ENCODE peak calls at places on chromosome 7, in seven cellular contexts. R is uterus, H is right lobe of liver, X is IMR-90, K is tibial nerve, Y is heart left ventricle, V is endothelial cell of umbilical vein. A is an unnamed sample.

GRCh38 chr7:55878701-55879100 is 8.6 kb upstream of the ZNF713 start:
- DNase-seq in R (no peak), H (no peak), X (no peak), K (no peak), Y (no peak), V (no peak), A (no peak)

GRCh38 chr7:26397786-26398435 is 106.2 kb downstream of the SNX10 start:
- DNase-seq in R (no peak), H (peak), X (no peak), K (no peak), Y (peak), V (no peak), A (peak)

GRCh38 chr7:36048902-36049240 is 104.2 kb upstream of the EEPD1 start:
- DNase-seq in R (no peak), H (no peak), X (peak), K (no peak), Y (no peak), V (peak), A (no peak)

GRCh38 chr7:85829817-85830432 is 643.1 kb upstream of the SEMA3D start:
- DNase-seq in R (no peak), H (no peak), X (peak), K (no peak), Y (no peak), V (no peak), A (no peak)

GRCh38 chr7:618539-619355 is 99.1 kb upstream of the PDGFA start:
- DNase-seq in R (no peak), H (no peak), X (peak), K (no peak), Y (peak), V (no peak), A (peak)

GRCh38 chr7:114865564-114865963 is 56.3 kb upstream of the MDFIC start:
- DNase-seq in R (peak), H (peak), X (peak), K (peak), Y (peak), V (peak), A (peak)

GRCh38 chr7:142568430-142569097 is 180.7 kb upstream of the PRSS1 start:
- DNase-seq in R (no peak), H (no peak), X (peak), K (no peak), Y (no peak), V (peak), A (no peak)

GRCh38 chr7:44646921-44647636 is 40.7 kb downstream of the OGDH start:
- DNase-seq in R (no peak), H (no peak), X (no peak), K (no peak), Y (no peak), V (no peak), A (no peak)

GRCh38 chr7:124033093-124033806 is 383 bp upstream of the TMEM229A start:
- DNase-seq in R (no peak), H (no peak), X (no peak), K (no peak), Y (peak), V (no peak), A (peak)

GRCh38 chr7:96495751-96496216 is 173.9 kb upstream of the SLC25A13 start:
- DNase-seq in R (no peak), H (no peak), X (no peak), K (no peak), Y (no peak), V (no peak), A (no peak)

GRCh38 chr7:41447106-41448042 is 255.5 kb downstream of the INHBA start:
- DNase-seq in R (no peak), H (no peak), X (peak), K (no peak), Y (no peak), V (no peak), A (no peak)

GRCh38 chr7:48250441-48250951 is 79.2 kb downstream of the ABCA13 start:
- DNase-seq in R (no peak), H (no peak), X (peak), K (no peak), Y (no peak), V (peak), A (no peak)

GRCh38 chr7:16529697-16530096 is 3.1 kb downstream of the LRRC72 start:
- DNase-seq in R (no peak), H (no peak), X (no peak), K (no peak), Y (no peak), V (no peak), A (no peak)

GRCh38 chr7:124724516-124725192 is 40.9 kb downstream of the GPR37 start:
- DNase-seq in R (no peak), H (no peak), X (no peak), K (no peak), Y (no peak), V (no peak), A (no peak)

GRCh38 chr7:43905209-43905946 is 1.0 kb downstream of the URGCP start:
- DNase-seq in R (no peak), H (peak), X (no peak), K (no peak), Y (no peak), V (no peak), A (peak)

GRCh38 chr7:30278386-30278785 is 6.0 kb upstream of the ZNRF2 start:
- DNase-seq in R (no peak), H (no peak), X (no peak), K (no peak), Y (no peak), V (no peak), A (no peak)

GRCh38 chr7:15016726-15017125 is 114.2 kb upstream of the DGKB start:
- DNase-seq in R (peak), H (no peak), X (no peak), K (no peak), Y (no peak), V (peak), A (no peak)

GRCh38 chr7:45401851-45402250 is 172.3 kb upstream of the ADCY1 start:
- DNase-seq in R (no peak), H (no peak), X (no peak), K (no peak), Y (no peak), V (no peak), A (no peak)

GRCh38 chr7:37663693-37664092 is 19.9 kb upstream of the GPR141 start:
- DNase-seq in R (no peak), H (no peak), X (no peak), K (no peak), Y (no peak), V (no peak), A (no peak)

GRCh38 chr7:44752822-44753221 is 4.2 kb downstream of the ZMIZ2 start:
- DNase-seq in R (no peak), H (no peak), X (no peak), K (no peak), Y (no peak), V (no peak), A (no peak)

GRCh38 chr7:68619476-68619875 is 978.8 kb upstream of the AUTS2 start:
- DNase-seq in R (no peak), H (no peak), X (no peak), K (no peak), Y (no peak), V (no peak), A (no peak)

GRCh38 chr7:53993205-53993604 is 549.0 kb upstream of the VSTM2A start:
- DNase-seq in R (no peak), H (no peak), X (no peak), K (no peak), Y (no peak), V (no peak), A (no peak)

GRCh38 chr7:151731022-151731441 is 145.9 kb downstream of the PRKAG2 start:
- DNase-seq in R (no peak), H (no peak), X (no peak), K (no peak), Y (no peak), V (no peak), A (no peak)

GRCh38 chr7:150966002-150966401 is 12.1 kb downstream of the KCNH2 start:
- DNase-seq in R (no peak), H (no peak), X (no peak), K (no peak), Y (peak), V (peak), A (no peak)

GRCh38 chr7:69710773-69711445 is 112.6 kb downstream of the AUTS2 start:
- DNase-seq in R (no peak), H (no peak), X (no peak), K (no peak), Y (no peak), V (no peak), A (no peak)

GRCh38 chr7:72493850-72494661 is 81.9 kb upstream of the CALN1 start:
- DNase-seq in R (no peak), H (peak), X (peak), K (peak), Y (no peak), V (peak), A (peak)

GRCh38 chr7:3722396-3722846 is 421.4 kb downstream of the SDK1 start:
- DNase-seq in R (no peak), H (no peak), X (peak), K (no peak), Y (no peak), V (no peak), A (no peak)

GRCh38 chr7:156703773-156704482 is 63.4 kb downstream of the RNF32 start:
- DNase-seq in R (no peak), H (no peak), X (no peak), K (no peak), Y (no peak), V (no peak), A (no peak)

GRCh38 chr7:26237035-26237807 is 35.7 kb downstream of the CBX3 start:
- DNase-seq in R (no peak), H (no peak), X (no peak), K (no peak), Y (no peak), V (no peak), A (no peak)

GRCh38 chr7:53094827-53095226 is 59.4 kb downstream of the POM121L12 start:
- DNase-seq in R (no peak), H (no peak), X (no peak), K (no peak), Y (no peak), V (peak), A (no peak)

GRCh38 chr7:99188221-99188620 is 19.7 kb downstream of the KPNA7 start:
- DNase-seq in R (no peak), H (no peak), X (no peak), K (no peak), Y (no peak), V (no peak), A (no peak)

GRCh38 chr7:133681529-133681928 is 428.7 kb downstream of the EXOC4 start:
- DNase-seq in R (no peak), H (no peak), X (no peak), K (no peak), Y (no peak), V (no peak), A (no peak)

GRCh38 chr7:103795787-103796186 is 193.7 kb downstream of the RELN start:
- DNase-seq in R (no peak), H (no peak), X (no peak), K (no peak), Y (no peak), V (no peak), A (no peak)

GRCh38 chr7:3896366-3896765 is 595.3 kb downstream of the SDK1 start:
- DNase-seq in R (no peak), H (no peak), X (no peak), K (no peak), Y (no peak), V (no peak), A (no peak)

GRCh38 chr7:46134385-46134784 is 213.3 kb upstream of the IGFBP3 start:
- DNase-seq in R (no peak), H (no peak), X (no peak), K (no peak), Y (no peak), V (no peak), A (no peak)

GRCh38 chr7:52261052-52261451 is 774.4 kb upstream of the POM121L12 start:
- DNase-seq in R (no peak), H (no peak), X (no peak), K (no peak), Y (no peak), V (no peak), A (no peak)

GRCh38 chr7:51244053-51244452 is 72.6 kb downstream of the COBL start:
- DNase-seq in R (no peak), H (no peak), X (no peak), K (no peak), Y (no peak), V (no peak), A (peak)

GRCh38 chr7:106679153-106679931 is 18.4 kb upstream of the CCDC71L start:
- DNase-seq in R (no peak), H (no peak), X (peak), K (no peak), Y (no peak), V (peak), A (no peak)

GRCh38 chr7:97845622-97846203 is 26.5 kb downstream of the ASNS start:
- DNase-seq in R (no peak), H (no peak), X (peak), K (no peak), Y (no peak), V (peak), A (no peak)

GRCh38 chr7:75694636-75695035 is 44.1 kb downstream of the HIP1 start:
- DNase-seq in R (no peak), H (no peak), X (no peak), K (no peak), Y (no peak), V (no peak), A (no peak)

GRCh38 chr7:65960351-65961074 is 21.5 kb downstream of the GUSB start:
- DNase-seq in R (no peak), H (peak), X (no peak), K (no peak), Y (no peak), V (no peak), A (no peak)

GRCh38 chr7:65967361-65968155 is 14.5 kb downstream of the GUSB start:
- DNase-seq in R (no peak), H (no peak), X (no peak), K (no peak), Y (no peak), V (no peak), A (no peak)

GRCh38 chr7:65966167-65966566 is 15.8 kb downstream of the GUSB start:
- DNase-seq in R (no peak), H (no peak), X (no peak), K (no peak), Y (no peak), V (no peak), A (no peak)

GRCh38 chr7:65962033-65962432 is 20.0 kb downstream of the GUSB start:
- DNase-seq in R (no peak), H (peak), X (no peak), K (no peak), Y (no peak), V (no peak), A (no peak)
- TF ChIP-seq POLR2A in R (no peak), H (no peak), X (no peak), K (no peak), Y (no peak), V (peak), A (no peak)

DNA sequence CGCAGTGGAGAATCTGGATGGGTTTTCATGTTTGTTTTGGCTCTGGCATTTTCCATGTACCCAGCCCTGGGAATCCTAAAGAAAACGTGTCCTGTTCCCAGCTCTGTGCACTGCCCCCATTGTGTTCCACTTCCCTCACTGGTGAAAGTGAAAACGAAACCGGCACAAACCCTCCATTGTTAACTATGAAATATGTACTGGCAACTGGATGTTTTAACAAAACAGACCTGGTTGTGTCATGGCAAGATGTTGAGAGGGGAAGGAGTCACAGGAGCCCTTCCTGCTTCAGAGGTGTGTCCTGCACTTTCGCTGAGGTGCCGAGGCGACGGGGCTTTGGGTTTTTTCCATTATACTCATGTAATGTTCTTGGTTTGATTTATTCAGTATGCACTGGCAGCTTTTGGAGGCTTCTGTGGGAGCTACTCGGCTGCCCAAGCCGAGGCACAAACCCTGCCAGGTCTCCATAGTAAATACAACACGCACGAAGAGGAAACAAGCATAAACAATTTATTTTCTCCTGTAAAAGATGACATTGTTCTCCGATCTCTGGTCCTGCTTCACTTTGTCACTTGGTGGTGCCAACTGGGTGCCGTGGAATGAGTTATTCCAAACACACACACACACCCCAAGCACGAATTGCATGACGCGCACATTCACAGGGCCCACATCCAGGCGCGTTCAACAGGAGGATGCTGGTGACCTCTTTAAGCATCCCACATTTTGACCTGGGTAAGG is 118.2 kb downstream of the CDK6 start:
- DNase-seq in R (peak), H (no peak), X (peak), K (peak), Y (peak), V (peak), A (peak)
- TF ChIP-seq POLR2A in R (no peak), H (no peak), X (no peak), K (peak), Y (no peak), V (peak), A (no peak)

DNA sequence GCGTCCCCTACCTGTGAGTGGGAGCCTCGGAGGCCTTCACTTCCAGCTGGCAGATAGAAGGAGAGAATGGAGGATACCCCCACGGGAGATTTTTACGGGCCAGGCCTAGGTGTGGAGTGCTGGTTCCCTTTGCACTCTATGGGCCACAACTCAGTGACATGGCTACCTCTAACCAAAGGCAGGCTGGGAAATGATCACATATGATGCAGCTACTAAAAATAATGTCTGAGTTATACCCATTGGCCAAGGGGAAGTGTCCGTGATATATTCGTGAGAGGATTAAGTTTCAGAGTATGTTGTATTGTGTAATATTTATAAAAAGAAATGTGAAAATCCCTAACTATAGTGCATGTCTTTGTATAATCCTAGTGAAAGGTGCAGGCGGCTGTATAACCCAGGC is 13.5 kb upstream of the HIPK2 start:
- DNase-seq in R (no peak), H (no peak), X (no peak), K (no peak), Y (no peak), V (no peak), A (no peak)
- TF ChIP-seq POLR2A in R (no peak), H (no peak), X (no peak), K (no peak), Y (no peak), V (no peak), A (no peak)

GRCh38 chr7:101867265-101867664 is 49.8 kb downstream of the CUX1 start:
- DNase-seq in R (no peak), H (no peak), X (no peak), K (no peak), Y (no peak), V (no peak), A (no peak)

GRCh38 chr7:101866328-101866727 is 48.9 kb downstream of the CUX1 start:
- DNase-seq in R (no peak), H (no peak), X (no peak), K (no peak), Y (no peak), V (no peak), A (no peak)

GRCh38 chr7:101863598-101863997 is 46.2 kb downstream of the CUX1 start:
- DNase-seq in R (no peak), H (no peak), X (no peak), K (no peak), Y (no peak), V (no peak), A (no peak)

GRCh38 chr7:101864039-101864438 is 46.6 kb downstream of the CUX1 start:
- DNase-seq in R (no peak), H (no peak), X (no peak), K (no peak), Y (no peak), V (no peak), A (no peak)

GRCh38 chr7:101865031-101865824 is 47.8 kb downstream of the CUX1 start:
- DNase-seq in R (no peak), H (no peak), X (no peak), K (no peak), Y (no peak), V (peak), A (no peak)
- TF ChIP-seq POLR2A in R (no peak), H (no peak), X (no peak), K (no peak), Y (no peak), V (no peak), A (no peak)

DNA sequence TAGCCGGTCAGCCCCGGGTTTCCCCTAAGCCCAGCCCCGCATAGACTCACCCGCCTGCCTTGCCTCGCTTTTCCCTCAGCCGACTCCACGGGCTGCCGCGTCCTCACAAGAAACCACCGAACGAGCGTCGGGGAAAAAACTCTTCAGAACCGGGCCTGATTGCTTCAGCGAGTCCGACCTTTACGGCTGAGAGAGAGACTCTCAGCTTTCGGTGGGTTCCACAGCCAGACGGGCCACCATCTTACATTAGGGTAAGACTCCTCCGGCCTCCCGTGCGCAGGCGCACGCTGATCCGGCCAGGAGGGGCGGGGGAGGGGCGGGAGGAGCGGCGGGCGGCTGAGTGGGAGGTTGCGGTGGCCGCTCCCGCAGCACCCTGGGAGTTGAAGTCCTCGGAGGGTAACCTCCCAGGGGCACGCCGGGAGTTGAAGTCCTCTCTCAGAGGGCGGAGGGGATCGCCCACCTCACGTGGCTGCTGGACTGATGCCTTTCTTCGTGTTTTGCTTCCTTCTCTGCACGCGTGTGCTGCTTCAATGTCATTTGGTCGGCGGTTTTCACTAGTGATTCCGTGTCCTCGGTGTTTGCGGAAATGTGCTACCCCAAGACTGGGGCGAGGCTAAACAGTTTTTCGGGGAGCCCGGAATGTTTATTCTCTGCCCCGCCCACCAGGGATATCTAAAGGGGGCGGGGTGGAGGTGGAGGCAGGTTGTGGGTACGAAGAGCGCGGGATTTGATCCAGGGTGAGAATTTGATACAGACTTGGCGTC is at the start of gene CNOT4:
- DNase-seq in R (peak), H (peak), X (peak), K (peak), Y (peak), V (peak), A (peak)
- TF ChIP-seq POLR2A in R (peak), H (peak), X (peak), K (peak), Y (peak), V (peak), A (peak)

A was measured in Peyer's patch.